ENCODE peak calls at places on chromosomes 13 and 19, in nine cellular contexts. L, C, F, N, O, D, H, G and S are unnamed samples. For H3K4me1, the result is how much of the 10 kb centered on the place peaks cover.

GRCh38 chr19:14473073-14473790 is 1.9 kb downstream of the PTGER1 start:
- DNase-seq in L (no peak), C (no peak), F (no peak), N (no peak), O (no peak), D (no peak), H (no peak), G (no peak), S (no peak)

GRCh38 chr19:12194827-12195500 is 32.1 kb downstream of the ZNF136 start:
- DNase-seq in L (peak), C (no peak), F (peak), N (peak), O (no peak), D (peak), H (peak), G (peak), S (peak)

GRCh38 chr19:45477713-45478453 is 10.1 kb downstream of the FOSB start:
- DNase-seq in L (no peak), C (no peak), F (no peak), N (no peak), O (no peak), D (no peak), H (no peak), G (no peak), S (no peak)

GRCh38 chr13:104984296-104984818 is 1551.1 kb downstream of the EFNB2 start:
- DNase-seq in L (peak), C (no peak), F (peak), N (no peak), O (no peak), D (peak), H (no peak), G (no peak), S (no peak)

GRCh38 chr13:99626461-99627082 is 125.3 kb downstream of the TM9SF2 start:
- DNase-seq in L (no peak), C (no peak), F (peak), N (no peak), O (no peak), D (no peak), H (no peak), G (no peak), S (no peak)

GRCh38 chr19:13091400-13092161 is 11.1 kb downstream of the LYL1 start:
- DNase-seq in L (no peak), C (no peak), F (peak), N (no peak), O (no peak), D (no peak), H (no peak), G (peak), S (no peak)

GRCh38 chr13:92769064-92769463 is 457.5 kb upstream of the GPC6 start:
- DNase-seq in L (no peak), C (no peak), F (no peak), N (no peak), O (no peak), D (no peak), H (no peak), G (no peak), S (no peak)

GRCh38 chr13:41610426-41610825 is 153.1 kb downstream of the RGCC start:
- DNase-seq in L (peak), C (no peak), F (no peak), N (no peak), O (no peak), D (no peak), H (no peak), G (no peak), S (peak)

GRCh38 chr13:87696458-87696857 is 25.3 kb downstream of the SLITRK5 start:
- DNase-seq in L (no peak), C (no peak), F (no peak), N (no peak), O (no peak), D (no peak), H (no peak), G (no peak), S (no peak)

GRCh38 chr13:89695343-89696257 is 1651.9 kb upstream of the MIR17HG start:
- DNase-seq in L (peak), C (no peak), F (peak), N (peak), O (peak), D (no peak), H (no peak), G (no peak), S (no peak)

GRCh38 chr13:21037656-21038055 is 23.7 kb downstream of the LATS2 start:
- DNase-seq in L (no peak), C (no peak), F (no peak), N (no peak), O (no peak), D (no peak), H (no peak), G (no peak), S (no peak)
- H3K4me1 ChIP-seq in L (half or more), C (half or more), F (half or more), N (half or more), O (under half), D (half or more), H (under half), G (under half), S (half or more)

GRCh38 chr19:17468302-17469091 is 1.8 kb upstream of the SLC27A1 start:
- DNase-seq in L (peak), C (no peak), F (no peak), N (peak), O (no peak), D (peak), H (no peak), G (peak), S (peak)
- H3K27ac ChIP-seq in L (peak), C (peak), F (peak), N (peak), O (no peak), D (peak), H (peak), G (peak), S (peak)

DNA sequence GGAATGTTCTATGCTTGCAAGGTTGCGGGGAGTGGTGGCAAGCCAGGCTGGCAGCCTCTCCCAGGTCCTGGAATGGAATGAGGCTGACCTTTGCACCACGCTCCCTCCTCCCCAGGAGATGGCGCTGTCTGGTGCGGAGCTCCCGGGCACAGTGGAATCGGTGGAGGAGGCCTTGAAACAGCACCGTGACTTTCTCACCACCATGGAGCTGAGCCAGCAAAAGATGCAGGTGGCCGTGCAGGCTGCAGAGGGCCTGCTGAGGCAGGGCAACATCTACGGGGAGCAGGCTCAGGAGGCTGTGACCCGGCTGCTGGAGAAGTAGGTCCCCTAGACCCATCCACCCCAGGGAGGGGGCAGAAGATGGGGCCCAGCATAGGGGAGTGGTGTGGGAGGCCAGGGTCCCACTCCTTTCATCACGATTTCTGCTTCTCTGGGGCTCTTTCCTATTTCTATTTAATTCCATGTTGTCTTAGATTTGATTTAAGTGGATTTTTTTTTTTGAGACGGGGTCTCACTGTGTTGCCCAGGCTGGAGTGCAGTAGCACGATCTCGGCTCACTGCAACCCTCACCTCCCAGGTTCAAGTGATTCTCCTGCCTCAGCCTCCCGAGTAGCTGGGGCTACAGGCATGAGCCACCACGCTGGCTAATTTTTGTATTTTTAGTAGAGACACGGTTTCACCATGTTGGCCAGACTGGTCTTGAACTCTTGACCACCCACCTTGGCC is 53.2 kb upstream of the SHKBP1 start:
- DNase-seq in L (peak), C (no peak), F (peak), N (peak), O (no peak), D (no peak), H (peak), G (no peak), S (peak)
- TF ChIP-seq CTCF in L (peak), C (peak), F (peak), N (peak), O (peak), D (peak), H (peak), G (peak), S (peak)

DNA sequence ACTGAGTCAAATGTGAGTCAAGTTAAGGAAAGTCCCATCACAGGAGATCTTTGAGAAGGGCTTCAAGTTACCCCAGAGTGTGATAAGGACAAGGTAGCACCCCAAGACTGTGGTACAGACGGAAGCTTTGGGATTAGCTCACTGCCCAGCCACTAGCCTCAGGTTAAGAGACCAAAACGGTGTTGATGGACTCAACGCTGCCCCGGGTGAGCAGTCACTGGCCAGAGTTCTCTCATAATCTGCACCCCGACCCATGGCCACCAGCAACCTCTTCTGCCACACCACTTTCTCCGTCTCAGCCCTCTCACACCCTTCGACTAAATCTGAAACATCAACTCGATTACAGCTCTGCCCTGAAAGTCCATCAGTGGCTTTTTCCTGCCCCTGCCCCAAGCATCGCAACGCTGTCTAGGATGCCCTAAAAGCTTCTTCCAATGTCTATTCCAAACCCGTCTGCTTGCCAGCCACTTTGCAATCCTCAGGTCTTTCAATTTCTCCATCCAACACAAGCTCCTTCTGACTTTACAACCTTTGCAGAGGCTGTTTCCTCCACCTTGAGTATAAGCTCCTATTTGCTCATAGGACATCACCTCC is 5.6 kb downstream of the HNRNPL start:
- DNase-seq in L (no peak), C (no peak), F (no peak), N (no peak), O (no peak), D (no peak), H (no peak), G (no peak), S (no peak)
- H3K4me1 ChIP-seq in L (half or more), C (half or more), F (half or more), N (half or more), O (under half), D (under half), H (under half), G (under half), S (half or more)

DNA sequence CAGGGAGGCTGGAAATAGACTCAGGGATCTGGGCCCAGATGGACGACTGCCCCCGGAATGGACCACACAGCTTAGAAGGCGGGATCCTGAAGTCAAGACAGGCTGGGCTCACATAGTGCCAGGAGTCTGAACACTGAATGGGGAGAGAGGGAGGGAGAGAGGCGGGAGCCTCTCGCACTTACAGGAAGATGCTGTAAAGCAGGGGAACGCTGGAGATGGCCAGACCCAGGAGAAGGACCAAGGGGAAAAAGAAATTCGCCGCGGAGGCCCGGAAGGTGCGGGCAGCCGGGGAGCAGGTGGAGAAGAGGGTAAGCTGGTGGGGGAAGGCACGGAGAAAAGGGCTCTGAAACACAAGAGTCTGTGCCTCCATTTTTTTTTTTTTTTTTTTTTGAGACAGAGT is 1.4 kb upstream of the LENG1 start:
- DNase-seq in L (no peak), C (no peak), F (no peak), N (no peak), O (no peak), D (no peak), H (no peak), G (no peak), S (no peak)
- H3K27ac ChIP-seq in L (peak), C (peak), F (peak), N (peak), O (no peak), D (peak), H (peak), G (peak), S (peak)